ENCODE peak calls at places on chromosomes 5 and 9, in eight cellular contexts. W, J, O, L, P, S, Z and H are unnamed samples.

GRCh38 chr5:40428129-40428528 is 251.6 kb upstream of the PTGER4 start:
- DNase-seq in P (peak; percentile 28), Z (no peak), O (no peak), W (no peak), J (no peak), L (no peak), S (no peak), H (no peak)

GRCh38 chr9:8877753-8878494 is 1078.3 kb upstream of the DMAC1 start:
- DNase-seq in W (no peak), S (no peak), L (no peak), P (no peak), Z (no peak), J (no peak), O (no peak), H (no peak)

GRCh38 chr5:56039985-56040384 is 45.2 kb upstream of the IL6ST start:
- DNase-seq in Z (no peak), L (no peak), J (no peak), W (no peak), O (no peak), P (no peak), S (no peak), H (no peak)

GRCh38 chr9:5326893-5327548 is 12.7 kb downstream of the RLN1 start:
- DNase-seq in O (peak; percentile 59), L (no peak), Z (peak; percentile 38), P (no peak), J (peak; percentile 65), S (no peak), W (no peak), H (no peak)

GRCh38 chr9:92266486-92266885 is 27.0 kb downstream of the IARS1 start:
- DNase-seq in O (no peak), J (no peak), W (no peak), L (no peak), P (peak; percentile 21), S (no peak), Z (peak; percentile 78), H (peak; percentile 71)

GRCh38 chr5:143094087-143094511 is 309.4 kb downstream of the NR3C1 start:
- DNase-seq in J (no peak), P (no peak), W (no peak), Z (no peak), O (no peak), L (no peak), S (no peak), H (no peak)

GRCh38 chr5:62273691-62274090 is 32.3 kb upstream of the KIF2A start:
- DNase-seq in Z (no peak), S (no peak), W (no peak), P (no peak), O (no peak), J (no peak), L (no peak), H (no peak)

GRCh38 chr9:134296301-134297081 is 29.8 kb upstream of the RXRA start:
- DNase-seq in W (no peak), Z (no peak), O (no peak), P (peak; percentile 6), J (no peak), S (no peak), L (peak; percentile 56), H (no peak)

GRCh38 chr5:40681351-40682311 is 1.9 kb downstream of the PTGER4 start:
- DNase-seq in L (peak; percentile 93), P (peak; percentile 27), W (peak; percentile 34), O (peak; percentile 42), S (no peak), Z (peak; percentile 22), J (peak; percentile 33), H (no peak)

GRCh38 chr9:630817-631216 is 210.7 kb upstream of the DMRT1 start:
- DNase-seq in Z (no peak), W (no peak), L (no peak), J (no peak), P (no peak), O (no peak), S (no peak), H (no peak)

GRCh38 chr5:59548807-59549357 is 344.6 kb downstream of the PDE4D start:
- DNase-seq in J (peak; percentile 61), P (no peak), S (no peak), L (no peak), O (no peak), Z (no peak), W (no peak), H (no peak)

GRCh38 chr9:2163231-2163885 is 148.2 kb downstream of the SMARCA2 start:
- DNase-seq in W (no peak), O (no peak), S (no peak), Z (no peak), P (no peak), L (no peak), J (no peak), H (no peak)

GRCh38 chr9:114057161-114057560 is 20.9 kb downstream of the AMBP start:
- DNase-seq in Z (no peak), P (no peak), J (no peak), O (no peak), L (peak; percentile 43), S (no peak), W (no peak), H (no peak)

GRCh38 chr9:36092509-36093215 is 43.9 kb upstream of the GLIPR2 start:
- DNase-seq in S (no peak), Z (no peak), J (no peak), W (no peak), L (no peak), O (peak; percentile 24), P (no peak), H (no peak)

GRCh38 chr5:160287378-160288051 is 24.8 kb downstream of the CCNJL start:
- DNase-seq in J (peak; percentile 77), O (no peak), W (peak; percentile 91), S (no peak), L (peak; percentile 87), P (peak; percentile 82), Z (peak; percentile 88), H (peak; percentile 49)

DNA sequence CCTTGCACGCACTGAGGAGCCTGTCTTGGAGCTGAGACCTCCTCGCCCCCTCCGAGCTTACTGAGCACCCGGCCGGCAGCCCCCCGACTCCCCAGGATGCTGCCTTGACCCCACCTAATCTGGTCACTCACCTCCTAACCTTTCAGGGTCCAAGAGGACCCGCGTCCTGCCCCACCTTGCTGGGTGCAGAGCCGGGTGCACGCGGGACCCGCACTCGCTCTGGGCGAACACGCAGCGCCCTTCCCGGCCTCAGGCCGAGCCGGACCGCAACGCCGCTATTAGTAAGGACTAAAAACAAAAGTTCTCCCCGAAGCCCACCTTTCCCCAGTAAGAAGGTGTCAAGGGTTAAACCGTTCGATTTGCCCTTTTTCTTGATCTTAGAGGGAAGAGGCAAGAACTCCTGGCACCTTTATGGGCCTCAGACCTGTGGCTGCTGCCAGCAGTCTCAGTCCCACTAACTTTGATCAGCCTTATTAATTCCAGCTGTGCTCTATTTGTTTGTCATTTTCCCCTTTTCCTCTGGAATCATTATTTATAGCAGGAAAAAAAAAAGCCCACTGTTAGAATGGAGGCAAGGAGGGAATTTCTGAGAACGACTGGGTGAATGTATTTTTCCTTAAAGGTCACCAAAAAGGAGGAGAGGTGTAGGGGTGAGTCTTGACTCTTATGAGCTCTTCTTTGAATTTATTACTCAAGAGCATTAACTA is 10.5 kb downstream of the IRX2 start:
- DNase-seq in J (no peak), L (peak; percentile 71), W (no peak), O (no peak), S (no peak), P (no peak), Z (no peak), H (no peak)
- H3K4me3 ChIP-seq in J (no peak overlapping the region), L (no peak overlapping the region), W (no peak overlapping the region), O (no peak overlapping the region), S (no peak overlapping the region), P (no peak overlapping the region), Z (no peak overlapping the region), H (no peak overlapping the region)

DNA sequence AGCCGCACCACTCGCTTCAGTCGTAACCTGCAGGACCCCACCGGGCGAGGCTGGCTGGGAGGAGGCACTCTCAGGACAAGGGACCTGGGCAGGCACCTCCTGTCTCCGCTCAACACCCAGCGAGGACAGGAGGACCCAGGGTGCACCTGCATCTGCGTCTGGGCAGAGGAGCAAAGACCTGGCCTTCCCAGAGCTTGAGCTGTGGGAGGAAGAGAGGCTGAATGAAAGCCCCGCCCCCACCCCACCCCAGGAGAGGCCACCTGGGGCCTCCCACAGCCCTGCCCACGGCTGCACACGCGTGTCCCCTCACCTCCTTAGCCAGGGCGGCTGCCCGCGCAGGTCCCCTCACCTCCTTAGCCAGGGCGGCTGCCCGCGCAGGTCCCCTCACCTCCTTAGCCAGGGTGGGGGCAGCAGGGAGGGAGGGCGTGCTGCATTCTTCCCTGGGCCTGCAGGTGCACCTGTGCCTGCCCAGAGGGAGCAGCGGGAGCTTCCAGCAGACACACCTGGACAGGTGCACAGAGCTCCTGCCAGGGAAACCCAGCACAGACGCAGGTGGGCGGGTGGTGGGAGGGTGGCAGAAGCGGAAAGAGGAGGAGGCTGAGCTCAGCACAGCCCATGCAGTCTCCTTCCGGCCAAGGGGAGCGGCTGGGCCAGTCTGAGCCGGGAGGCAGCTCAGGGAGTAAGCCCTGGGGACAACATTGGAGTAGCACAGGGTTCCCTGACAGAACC is 18.5 kb upstream of the SLC12A7 start:
- DNase-seq in J (peak; percentile 89), O (no peak), S (no peak), Z (no peak), W (no peak), L (no peak), P (no peak), H (no peak)
- TF ChIP-seq CTCF in J (no peak), O (no peak), S (no peak), Z (no peak), W (no peak), L (no peak), P (no peak), H (no peak)

GRCh38 chr9:98254236-98255063 is 999 bp downstream of the TBC1D2 start:
- DNase-seq in S (no peak), W (no peak), O (no peak), L (no peak), Z (no peak), J (no peak), P (no peak), H (no peak)
- H3K27ac ChIP-seq in S (peak overlapping the region; percentile 94), W (no peak overlapping the region), O (no peak overlapping the region), L (peak overlapping the region; percentile 99), Z (no peak overlapping the region), J (no peak overlapping the region), P (peak overlapping the region; percentile 98), H (no peak overlapping the region)

DNA sequence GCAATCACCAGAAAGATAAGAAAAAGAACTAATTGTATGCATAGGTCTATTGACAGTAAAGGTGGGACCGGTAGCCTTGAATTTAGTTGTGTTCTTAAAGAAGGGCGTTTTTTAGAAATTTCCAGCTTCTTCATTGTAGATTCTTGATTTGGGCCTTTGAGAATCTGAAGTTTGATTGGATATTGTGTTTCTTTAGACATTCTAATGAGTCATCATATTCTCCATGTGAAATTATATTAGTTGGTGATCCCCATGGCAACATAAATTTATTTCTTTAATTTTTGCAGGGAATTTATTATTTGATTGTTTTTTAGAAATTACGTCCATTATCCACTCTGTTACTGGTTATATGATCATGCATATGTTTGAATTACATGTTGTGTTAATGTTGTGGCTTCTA is 63.6 kb downstream of the MAN2A1 start:
- DNase-seq in W (no peak), O (no peak), L (no peak), J (no peak), Z (no peak), P (no peak), S (no peak), H (no peak)
- H3K4me3 ChIP-seq in W (no peak overlapping the region), O (no peak overlapping the region), L (no peak overlapping the region), J (no peak overlapping the region), Z (no peak overlapping the region), P (no peak overlapping the region), S (no peak overlapping the region), H (no peak overlapping the region)